ENCODE peak calls at places on chromosomes 5 and 9, in four cellular contexts. One of them, this sample, is unnamed.
A peak's percentile ranks its signal among the peaks of the same experiment; 100 is the strongest.

GRCh38 chr5:52915176-52915875 is 73.8 kb upstream of the ITGA2 start:
- DNase-seq in lower lobe of right lung: no peak
- DNase-seq in heart right ventricle: peak; percentile 70
- DNase-seq in dorsolateral prefrontal cortex: no peak
- DNase-seq in this sample: peak; percentile 48

GRCh38 chr5:135448796-135449507 is 1.8 kb upstream of the DCANP1 start:
- DNase-seq in lower lobe of right lung: no peak
- DNase-seq in heart right ventricle: no peak
- DNase-seq in dorsolateral prefrontal cortex: no peak
- DNase-seq in this sample: no peak

GRCh38 chr5:10453564-10453963 is 11.9 kb downstream of the ROPN1L start:
- DNase-seq in lower lobe of right lung: no peak
- DNase-seq in heart right ventricle: no peak
- DNase-seq in dorsolateral prefrontal cortex: no peak
- DNase-seq in this sample: no peak

GRCh38 chr5:33487256-33487655 is 46.5 kb downstream of the TARS1 start:
- DNase-seq in lower lobe of right lung: no peak
- DNase-seq in heart right ventricle: no peak
- DNase-seq in dorsolateral prefrontal cortex: no peak
- DNase-seq in this sample: no peak

GRCh38 chr9:114678847-114679246 is 3.1 kb downstream of the TEX48 start:
- DNase-seq in lower lobe of right lung: no peak
- DNase-seq in heart right ventricle: no peak
- DNase-seq in dorsolateral prefrontal cortex: no peak
- DNase-seq in this sample: no peak

GRCh38 chr5:135544666-135545045 is 8.9 kb upstream of the NEUROG1 start:
- DNase-seq in lower lobe of right lung: no peak
- DNase-seq in heart right ventricle: no peak
- DNase-seq in dorsolateral prefrontal cortex: no peak
- DNase-seq in this sample: no peak

GRCh38 chr5:6307304-6307703 is 71.0 kb downstream of the MED10 start:
- DNase-seq in lower lobe of right lung: no peak
- DNase-seq in heart right ventricle: no peak
- DNase-seq in dorsolateral prefrontal cortex: no peak
- DNase-seq in this sample: no peak

GRCh38 chr9:118058227-118058626 is 354.0 kb downstream of the TLR4 start:
- DNase-seq in lower lobe of right lung: no peak
- DNase-seq in heart right ventricle: no peak
- DNase-seq in dorsolateral prefrontal cortex: no peak
- DNase-seq in this sample: no peak

GRCh38 chr9:126621919-126622735 is 8.4 kb downstream of the LMX1B start:
- DNase-seq in lower lobe of right lung: no peak
- DNase-seq in heart right ventricle: no peak
- DNase-seq in dorsolateral prefrontal cortex: no peak
- DNase-seq in this sample: no peak
- H3K27me3 ChIP-seq in lower lobe of right lung: peaks cover 100% of the 10 kb centered on the region
- H3K27me3 ChIP-seq in heart right ventricle: peaks cover 100% of the 10 kb centered on the region
- H3K27me3 ChIP-seq in dorsolateral prefrontal cortex: peaks cover 100% of the 10 kb centered on the region
- H3K27me3 ChIP-seq in this sample: peaks cover 71% of the 10 kb centered on the region

GRCh38 chr5:72270037-72270436 is 50.0 kb downstream of the MRPS27 start:
- DNase-seq in lower lobe of right lung: no peak
- DNase-seq in heart right ventricle: no peak
- DNase-seq in dorsolateral prefrontal cortex: no peak
- DNase-seq in this sample: no peak

GRCh38 chr5:72268260-72268659 is 51.8 kb downstream of the MRPS27 start:
- DNase-seq in lower lobe of right lung: no peak
- DNase-seq in heart right ventricle: no peak
- DNase-seq in dorsolateral prefrontal cortex: no peak
- DNase-seq in this sample: no peak

GRCh38 chr5:72267685-72268084 is 52.4 kb downstream of the MRPS27 start:
- DNase-seq in lower lobe of right lung: no peak
- DNase-seq in heart right ventricle: no peak
- DNase-seq in dorsolateral prefrontal cortex: no peak
- DNase-seq in this sample: no peak

GRCh38 chr5:72268753-72269410 is 51.2 kb downstream of the MRPS27 start:
- DNase-seq in lower lobe of right lung: no peak
- DNase-seq in heart right ventricle: peak; percentile 19
- DNase-seq in dorsolateral prefrontal cortex: no peak
- DNase-seq in this sample: no peak

DNA sequence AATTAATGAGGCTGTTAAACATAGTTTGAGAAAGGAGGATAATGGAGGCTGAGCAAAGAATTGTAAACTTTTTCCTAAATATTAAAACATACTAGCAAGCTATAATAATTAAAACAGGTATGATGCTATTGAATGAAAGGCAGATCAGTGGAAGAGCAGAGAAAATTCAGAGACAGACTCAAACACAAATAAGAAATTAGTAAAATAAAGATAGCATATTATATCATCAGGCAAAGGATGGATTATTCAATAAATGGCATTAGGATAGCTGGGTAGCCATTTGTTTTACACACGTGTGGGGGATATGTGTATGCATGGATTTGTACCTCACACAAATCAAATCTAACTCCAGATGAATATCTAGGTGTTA is 50.6 kb downstream of the MRPS27 start:
- DNase-seq in lower lobe of right lung: no peak
- DNase-seq in heart right ventricle: no peak
- DNase-seq in dorsolateral prefrontal cortex: no peak
- DNase-seq in this sample: no peak
- TF ChIP-seq CTCF in lower lobe of right lung: no peak
- TF ChIP-seq CTCF in heart right ventricle: no peak
- TF ChIP-seq CTCF in dorsolateral prefrontal cortex: no peak
- TF ChIP-seq CTCF in this sample: no peak

DNA sequence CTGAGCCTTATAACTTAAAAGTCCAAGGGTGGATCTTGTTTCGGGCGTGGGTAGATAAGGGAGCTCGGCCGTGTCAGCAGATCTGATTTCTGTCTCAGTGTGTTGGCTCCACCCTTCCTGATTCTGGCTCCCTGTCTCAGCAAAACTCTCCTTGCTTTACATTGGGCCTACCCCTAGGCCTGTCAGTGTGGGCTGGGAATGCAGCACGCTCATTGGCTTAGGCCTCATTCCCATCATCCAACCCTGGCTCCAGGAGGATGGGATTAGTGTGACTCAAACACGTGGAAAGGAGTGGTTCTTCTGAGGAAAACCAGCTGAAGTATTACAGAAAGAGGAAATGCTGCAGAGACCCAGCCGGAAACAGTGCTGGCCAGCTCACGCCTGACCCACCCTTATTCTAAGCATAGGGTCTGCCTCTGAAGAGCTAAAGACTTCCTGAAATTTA is 59.9 kb downstream of the ZFAND5 start:
- DNase-seq in lower lobe of right lung: peak; percentile 90
- DNase-seq in heart right ventricle: peak; percentile 91
- DNase-seq in dorsolateral prefrontal cortex: peak; percentile 47
- DNase-seq in this sample: peak; percentile 46
- H3K4me3 ChIP-seq in lower lobe of right lung: peak overlapping the region; percentile 52
- H3K4me3 ChIP-seq in heart right ventricle: peak overlapping the region; percentile 18
- H3K4me3 ChIP-seq in dorsolateral prefrontal cortex: no peak overlapping the region
- H3K4me3 ChIP-seq in this sample: no peak overlapping the region

GRCh38 chr9:110922145-110922544 is 116.1 kb downstream of the LPAR1 start:
- DNase-seq in lower lobe of right lung: no peak
- DNase-seq in heart right ventricle: no peak
- DNase-seq in dorsolateral prefrontal cortex: no peak
- DNase-seq in this sample: no peak

GRCh38 chr9:110923601-110924000 is 114.7 kb downstream of the LPAR1 start:
- DNase-seq in lower lobe of right lung: no peak
- DNase-seq in heart right ventricle: no peak
- DNase-seq in dorsolateral prefrontal cortex: no peak
- DNase-seq in this sample: no peak

GRCh38 chr9:110919055-110919445 is 119.2 kb downstream of the LPAR1 start:
- DNase-seq in lower lobe of right lung: no peak
- DNase-seq in heart right ventricle: no peak
- DNase-seq in dorsolateral prefrontal cortex: no peak
- DNase-seq in this sample: no peak

GRCh38 chr9:110919609-110920008 is 118.7 kb downstream of the LPAR1 start:
- DNase-seq in lower lobe of right lung: no peak
- DNase-seq in heart right ventricle: peak; percentile 21
- DNase-seq in dorsolateral prefrontal cortex: no peak
- DNase-seq in this sample: no peak

GRCh38 chr9:110921705-110922104 is 116.6 kb downstream of the LPAR1 start:
- DNase-seq in lower lobe of right lung: no peak
- DNase-seq in heart right ventricle: no peak
- DNase-seq in dorsolateral prefrontal cortex: no peak
- DNase-seq in this sample: no peak
- H3K27me3 ChIP-seq in lower lobe of right lung: no peaks in the 10 kb centered on the region
- H3K27me3 ChIP-seq in heart right ventricle: no peaks in the 10 kb centered on the region
- H3K27me3 ChIP-seq in dorsolateral prefrontal cortex: no peaks in the 10 kb centered on the region
- H3K27me3 ChIP-seq in this sample: no peaks in the 10 kb centered on the region

DNA sequence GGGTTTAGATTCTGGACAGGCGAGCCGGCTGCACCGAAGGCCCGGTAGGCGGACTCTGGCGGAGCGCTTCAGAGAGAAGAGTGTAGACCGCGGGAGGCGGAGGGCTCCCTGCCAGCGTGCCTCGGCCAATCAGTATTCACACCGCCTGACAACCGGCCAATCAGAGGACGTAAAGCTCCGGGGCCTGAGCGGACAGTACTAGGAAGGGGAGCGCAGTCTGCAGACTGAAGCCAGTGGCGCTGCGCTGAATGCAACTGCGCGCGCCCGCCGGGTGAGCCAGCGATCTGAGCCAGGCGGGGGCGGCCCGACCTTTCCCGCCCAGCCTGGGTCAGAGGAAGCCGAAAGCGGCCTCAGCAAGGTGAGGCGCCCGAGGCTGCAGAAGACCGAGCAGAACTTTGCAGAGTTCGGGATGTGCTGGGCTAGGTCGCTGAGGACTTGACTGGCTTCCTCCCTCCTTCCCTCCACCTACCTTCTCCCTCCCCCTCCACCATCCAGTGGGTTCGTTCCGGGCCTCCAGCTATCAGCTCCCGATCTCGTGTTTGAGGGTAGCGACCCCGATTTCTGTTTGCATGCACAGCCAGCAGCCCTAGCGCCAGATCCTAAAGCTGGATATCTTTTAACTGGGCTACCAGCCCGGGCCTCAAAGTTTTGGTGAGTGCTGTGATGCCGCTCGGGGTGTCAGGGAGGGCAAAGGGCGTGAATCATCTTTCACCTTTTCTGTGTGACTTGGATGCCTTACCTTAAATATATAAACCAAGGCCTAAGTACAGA is at the start of gene DMRT2:
- DNase-seq in lower lobe of right lung: peak; percentile 90
- DNase-seq in heart right ventricle: peak; percentile 84
- DNase-seq in dorsolateral prefrontal cortex: peak; percentile 96
- DNase-seq in this sample: peak; percentile 75
- TF ChIP-seq CTCF in lower lobe of right lung: no peak
- TF ChIP-seq CTCF in heart right ventricle: no peak
- TF ChIP-seq CTCF in dorsolateral prefrontal cortex: peak; percentile 53
- TF ChIP-seq CTCF in this sample: no peak

GRCh38 chr9:124038790-124039633 is 27.4 kb downstream of the LHX2 start:
- DNase-seq in lower lobe of right lung: no peak
- DNase-seq in heart right ventricle: no peak
- DNase-seq in dorsolateral prefrontal cortex: no peak
- DNase-seq in this sample: no peak

GRCh38 chr9:124040186-124040920 is 28.8 kb downstream of the LHX2 start:
- DNase-seq in lower lobe of right lung: no peak
- DNase-seq in heart right ventricle: no peak
- DNase-seq in dorsolateral prefrontal cortex: no peak
- DNase-seq in this sample: no peak

GRCh38 chr9:124041817-124042116 is 30.2 kb downstream of the LHX2 start:
- DNase-seq in lower lobe of right lung: no peak
- DNase-seq in heart right ventricle: no peak
- DNase-seq in dorsolateral prefrontal cortex: no peak
- DNase-seq in this sample: no peak

GRCh38 chr9:124042168-124042775 is 30.7 kb downstream of the LHX2 start:
- DNase-seq in lower lobe of right lung: no peak
- DNase-seq in heart right ventricle: no peak
- DNase-seq in dorsolateral prefrontal cortex: no peak
- DNase-seq in this sample: no peak

GRCh38 chr9:124040935-124041816 is 29.6 kb downstream of the LHX2 start:
- DNase-seq in lower lobe of right lung: peak; percentile 62
- DNase-seq in heart right ventricle: peak; percentile 24
- DNase-seq in dorsolateral prefrontal cortex: peak; percentile 74
- DNase-seq in this sample: peak; percentile 30
- H3K4me3 ChIP-seq in lower lobe of right lung: peak overlapping the region; percentile 46
- H3K4me3 ChIP-seq in heart right ventricle: peak overlapping the region; percentile 27
- H3K4me3 ChIP-seq in dorsolateral prefrontal cortex: peak overlapping the region; percentile 46
- H3K4me3 ChIP-seq in this sample: peak overlapping the region; percentile 15

DNA sequence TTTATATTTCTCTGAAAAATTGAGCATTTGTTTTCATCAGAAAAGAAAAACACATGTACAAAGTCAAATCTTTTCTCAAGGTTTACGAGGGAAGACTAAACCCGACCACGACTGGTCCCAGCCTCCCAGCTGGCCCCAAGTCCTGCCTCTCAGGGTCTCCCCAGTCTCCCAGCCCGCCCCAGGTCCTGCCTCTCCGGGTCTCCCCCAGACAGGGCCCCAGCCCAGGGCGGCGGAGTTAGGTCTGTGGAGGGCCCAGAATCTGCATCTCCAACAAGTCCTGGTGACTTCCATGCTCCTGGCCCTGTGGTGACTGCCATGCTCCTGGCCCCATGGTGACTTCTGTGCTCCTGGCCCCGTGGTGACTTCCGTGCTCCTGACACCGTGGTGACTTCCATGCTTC is 359.9 kb downstream of the IRX2 start:
- DNase-seq in lower lobe of right lung: no peak
- DNase-seq in heart right ventricle: no peak
- DNase-seq in dorsolateral prefrontal cortex: no peak
- DNase-seq in this sample: no peak
- H3K27me3 ChIP-seq in lower lobe of right lung: no peaks in the 10 kb centered on the region
- H3K27me3 ChIP-seq in heart right ventricle: no peaks in the 10 kb centered on the region
- H3K27me3 ChIP-seq in dorsolateral prefrontal cortex: no peaks in the 10 kb centered on the region
- H3K27me3 ChIP-seq in this sample: no peaks in the 10 kb centered on the region

DNA sequence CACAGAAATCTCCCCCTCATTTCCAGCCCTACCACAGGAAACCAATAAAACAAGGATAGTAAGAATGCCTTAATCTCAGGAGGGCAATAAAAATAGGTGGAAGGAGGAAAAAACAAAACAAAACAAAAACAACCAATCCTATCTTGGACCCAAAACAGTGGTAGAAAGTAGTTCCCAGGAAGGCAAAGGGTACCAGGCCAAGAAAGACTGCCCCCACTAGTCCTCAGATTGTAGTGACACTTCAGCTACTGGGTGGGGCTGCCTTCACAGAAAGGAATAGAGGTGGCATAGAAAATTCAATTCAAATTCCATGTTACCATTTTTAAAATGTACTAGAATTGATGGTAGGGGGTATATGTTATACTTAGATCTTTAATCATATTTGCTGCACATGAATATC is 59.3 kb downstream of the DPYSL3 start:
- DNase-seq in lower lobe of right lung: no peak
- DNase-seq in heart right ventricle: no peak
- DNase-seq in dorsolateral prefrontal cortex: no peak
- DNase-seq in this sample: no peak
- TF ChIP-seq CTCF in lower lobe of right lung: no peak
- TF ChIP-seq CTCF in heart right ventricle: no peak
- TF ChIP-seq CTCF in dorsolateral prefrontal cortex: no peak
- TF ChIP-seq CTCF in this sample: no peak

GRCh38 chr5:129461816-129462396 is 1.8 kb downstream of the ADAMTS19 start:
- DNase-seq in lower lobe of right lung: no peak
- DNase-seq in heart right ventricle: no peak
- DNase-seq in dorsolateral prefrontal cortex: no peak
- DNase-seq in this sample: no peak
- H3K4me3 ChIP-seq in lower lobe of right lung: peak overlapping the region; percentile 45
- H3K4me3 ChIP-seq in heart right ventricle: peak overlapping the region; percentile 45
- H3K4me3 ChIP-seq in dorsolateral prefrontal cortex: peak overlapping the region; percentile 66
- H3K4me3 ChIP-seq in this sample: peak overlapping the region; percentile 38

GRCh38 chr5:1374680-1375055 is 29.8 kb upstream of the CLPTM1L start:
- DNase-seq in lower lobe of right lung: no peak
- DNase-seq in heart right ventricle: no peak
- DNase-seq in dorsolateral prefrontal cortex: no peak
- DNase-seq in this sample: no peak
- H3K27me3 ChIP-seq in lower lobe of right lung: peaks cover 5% of the 10 kb centered on the region
- H3K27me3 ChIP-seq in heart right ventricle: peaks cover under 1% of the 10 kb centered on the region
- H3K27me3 ChIP-seq in dorsolateral prefrontal cortex: peaks cover 1% of the 10 kb centered on the region
- H3K27me3 ChIP-seq in this sample: no peaks in the 10 kb centered on the region